ENCODE peak calls at places on chromosome 12, in five cellular contexts. R, K, F, D and M are unnamed samples. For H3K4me1, the result is how much of the 10 kb centered on the place peaks cover.

GRCh38 chr12:31353730-31354708 is 28.1 kb upstream of the SINHCAF start:
- DNase-seq in R (no peak), K (no peak), F (no peak), D (no peak), M (no peak)

GRCh38 chr12:110042260-110042659 is 6.1 kb downstream of the C12orf76 start:
- DNase-seq in R (no peak), K (peak), F (no peak), D (no peak), M (no peak)

GRCh38 chr12:75553865-75554555 is 42.6 kb upstream of the KRR1 start:
- DNase-seq in R (peak), K (no peak), F (no peak), D (no peak), M (no peak)

GRCh38 chr12:122437656-122438121 is 15.2 kb upstream of the CLIP1 start:
- DNase-seq in R (peak), K (no peak), F (no peak), D (peak), M (peak)

GRCh38 chr12:23525450-23526072 is 423.9 kb downstream of the SOX5 start:
- DNase-seq in R (no peak), K (peak), F (no peak), D (no peak), M (no peak)

GRCh38 chr12:103505371-103506236 is 9.8 kb upstream of the C12orf42 start:
- DNase-seq in R (no peak), K (no peak), F (no peak), D (no peak), M (no peak)

GRCh38 chr12:2335517-2335916 is 282.7 kb downstream of the CACNA1C start:
- DNase-seq in R (peak), K (no peak), F (no peak), D (no peak), M (no peak)

GRCh38 chr12:31959701-31960391 is 631 bp downstream of the RESF1 start:
- DNase-seq in R (peak), K (peak), F (no peak), D (peak), M (peak)

GRCh38 chr12:132151766-132152410 is 7.6 kb downstream of the NOC4L start:
- DNase-seq in R (no peak), K (no peak), F (no peak), D (no peak), M (no peak)

GRCh38 chr12:14960548-14961465 is 594 bp downstream of the ARHGDIB start:
- DNase-seq in R (peak), K (no peak), F (no peak), D (no peak), M (no peak)

GRCh38 chr12:123076604-123077297 is 74.1 kb downstream of the PITPNM2 start:
- DNase-seq in R (no peak), K (no peak), F (no peak), D (no peak), M (no peak)

GRCh38 chr12:29547844-29548243 is 50.4 kb upstream of the OVCH1 start:
- DNase-seq in R (no peak), K (no peak), F (no peak), D (no peak), M (no peak)

GRCh38 chr12:3493225-3494049 is 2.4 kb downstream of the PRMT8 start:
- DNase-seq in R (no peak), K (no peak), F (no peak), D (no peak), M (peak)

GRCh38 chr12:49810159-49810459 is 18.1 kb downstream of the NCKAP5L start:
- DNase-seq in R (no peak), K (no peak), F (no peak), D (no peak), M (no peak)

DNA sequence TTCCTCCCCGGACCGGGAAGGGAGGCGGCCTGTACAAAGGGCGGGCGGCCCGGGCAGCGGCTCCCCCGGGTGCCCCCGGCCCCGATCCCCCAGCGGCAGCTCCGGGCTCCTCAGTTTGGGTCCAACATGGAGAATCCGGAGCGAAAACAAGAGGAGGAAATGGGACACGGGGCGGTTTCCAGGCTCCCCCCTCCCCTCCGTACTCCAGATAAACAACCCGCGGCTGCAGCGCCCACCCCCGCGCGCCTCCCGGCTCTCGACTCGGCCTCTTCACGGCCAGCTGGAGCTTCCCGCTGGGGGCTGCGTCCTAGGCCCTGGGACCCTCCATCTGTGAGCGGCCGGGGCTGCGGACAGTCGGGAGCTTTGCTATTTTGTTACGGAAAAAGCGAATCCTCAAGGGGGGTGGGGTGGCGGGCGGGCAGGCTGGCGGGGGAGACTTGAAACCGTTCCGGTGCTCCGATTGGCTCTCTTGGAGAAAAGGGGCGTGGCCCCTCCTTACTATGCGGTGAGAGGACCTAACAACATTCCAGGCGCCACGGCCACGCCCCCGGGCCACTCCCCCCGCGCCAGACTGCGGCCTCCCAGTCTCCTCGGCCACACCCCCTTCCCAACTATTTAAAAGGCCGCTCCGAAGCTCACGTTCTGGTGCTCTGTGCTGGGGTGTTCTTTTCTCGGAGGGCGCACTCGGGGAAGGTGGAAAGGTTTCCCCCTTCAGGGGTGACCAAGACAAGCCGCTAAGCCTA is at the start of gene CTDSP2:
- DNase-seq in R (peak), K (peak), F (peak), D (peak), M (peak)
- TF ChIP-seq POLR2A in R (peak), K (peak), F (peak), D (no peak), M (peak)

GRCh38 chr12:118127867-118128266 is 8.1 kb upstream of the PEBP1 start:
- DNase-seq in R (no peak), K (no peak), F (no peak), D (no peak), M (no peak)
- H3K4me1 ChIP-seq in R (under half), K (half or more), F (under half), D (under half), M (under half)

GRCh38 chr12:41213648-41214047 is 25.5 kb downstream of the PDZRN4 start:
- DNase-seq in R (no peak), K (no peak), F (no peak), D (no peak), M (no peak)

GRCh38 chr12:41217731-41218130 is 29.6 kb downstream of the PDZRN4 start:
- DNase-seq in R (no peak), K (no peak), F (no peak), D (no peak), M (peak)

GRCh38 chr12:41212625-41213024 is 24.5 kb downstream of the PDZRN4 start:
- DNase-seq in R (no peak), K (no peak), F (no peak), D (no peak), M (no peak)

GRCh38 chr12:41211466-41211865 is 23.3 kb downstream of the PDZRN4 start:
- DNase-seq in R (no peak), K (no peak), F (no peak), D (no peak), M (no peak)

DNA sequence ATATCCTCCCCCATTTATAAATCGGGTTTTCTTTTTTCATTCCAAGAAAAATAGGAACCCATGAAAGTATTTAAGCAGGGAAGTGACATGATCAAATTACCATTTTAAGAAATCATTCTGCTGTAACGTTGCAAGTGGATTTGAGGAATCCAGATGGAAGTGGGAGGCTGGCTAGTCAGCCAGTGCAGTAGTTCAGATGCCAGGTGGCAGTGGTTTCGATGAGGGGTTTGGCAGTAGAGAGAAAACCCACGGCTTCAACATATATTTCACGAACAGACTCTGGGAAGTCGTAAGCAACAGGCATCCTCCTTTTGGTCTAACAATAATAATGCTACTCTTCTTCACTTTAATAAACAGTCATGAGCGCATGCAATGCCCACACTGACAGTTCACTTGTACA is 25.0 kb downstream of the PDZRN4 start:
- DNase-seq in R (no peak), K (no peak), F (no peak), D (no peak), M (no peak)
- H3K27ac ChIP-seq in R (no peak), K (no peak), F (no peak), D (no peak), M (no peak)

GRCh38 chr12:121337416-121337815 is 14.8 kb downstream of the ANAPC5 start:
- DNase-seq in R (no peak), K (no peak), F (no peak), D (no peak), M (no peak)
- TF ChIP-seq POLR2A in R (no peak), K (no peak), F (no peak), D (no peak), M (no peak)

DNA sequence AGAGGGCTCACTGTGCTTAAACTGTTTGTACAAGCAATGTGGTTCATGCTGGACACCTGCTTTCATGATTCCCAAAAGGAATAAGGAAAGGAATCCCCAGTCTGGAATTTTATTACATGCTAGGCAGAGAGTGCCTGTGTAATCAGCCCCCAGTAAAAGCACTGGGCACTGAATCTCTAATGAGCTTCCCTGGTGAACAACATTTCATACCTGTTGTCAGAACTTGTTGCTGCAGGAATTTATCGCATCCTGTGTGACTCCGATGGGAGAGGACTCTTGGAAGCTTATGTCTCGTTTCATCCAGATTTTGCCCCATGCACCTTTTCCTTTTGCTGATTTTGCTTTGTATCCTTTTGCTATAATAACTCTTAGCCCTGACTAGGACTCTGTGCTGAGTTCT is 190.2 kb upstream of the HMGA2 start:
- DNase-seq in R (no peak), K (no peak), F (no peak), D (no peak), M (no peak)
- H3K4me1 ChIP-seq in R (under half), K (under half), F (half or more), D (under half), M (under half)